ENCODE peak calls at places on chromosomes 13 and 19, in eight cellular contexts. One of them, this sample, is unnamed.

GRCh38 chr19:33759356-33759755 is 37.3 kb upstream of the KCTD15 start:
- DNase-seq in CD8-positive, alpha-beta memory T cell: no peak
- DNase-seq in GM23338: no peak
- DNase-seq in lung: no peak
- DNase-seq in uterus: no peak
- DNase-seq in neuronal stem cell: no peak
- DNase-seq in heart right ventricle: no peak
- DNase-seq in upper lobe of left lung: no peak
- DNase-seq in this sample: no peak

GRCh38 chr19:13579388-13580060 is 73.2 kb upstream of the CACNA1A start:
- DNase-seq in lung: no peak
- DNase-seq in GM23338: peak; percentile 30
- DNase-seq in uterus: no peak
- DNase-seq in upper lobe of left lung: no peak
- DNase-seq in neuronal stem cell: no peak
- DNase-seq in heart right ventricle: no peak
- DNase-seq in CD8-positive, alpha-beta memory T cell: no peak
- DNase-seq in this sample: no peak

GRCh38 chr19:4064551-4065260 is 2.0 kb downstream of the ZBTB7A start:
- DNase-seq in heart right ventricle: peak; percentile 70
- DNase-seq in lung: peak; percentile 58
- DNase-seq in GM23338: peak; percentile 59
- DNase-seq in upper lobe of left lung: peak; percentile 61
- DNase-seq in CD8-positive, alpha-beta memory T cell: peak; percentile 49
- DNase-seq in uterus: peak; percentile 73
- DNase-seq in neuronal stem cell: no peak
- DNase-seq in this sample: peak; percentile 78

GRCh38 chr13:110683921-110684320 is 22.0 kb downstream of the CARS2 start:
- DNase-seq in heart right ventricle: no peak
- DNase-seq in GM23338: no peak
- DNase-seq in neuronal stem cell: no peak
- DNase-seq in lung: no peak
- DNase-seq in CD8-positive, alpha-beta memory T cell: no peak
- DNase-seq in upper lobe of left lung: no peak
- DNase-seq in uterus: no peak
- DNase-seq in this sample: no peak

GRCh38 chr19:10074153-10074552 is 12.0 kb upstream of the SHFL start:
- DNase-seq in neuronal stem cell: no peak
- DNase-seq in CD8-positive, alpha-beta memory T cell: peak; percentile 15
- DNase-seq in GM23338: peak; percentile 68
- DNase-seq in upper lobe of left lung: no peak
- DNase-seq in heart right ventricle: no peak
- DNase-seq in uterus: no peak
- DNase-seq in lung: no peak
- DNase-seq in this sample: no peak

GRCh38 chr19:44623080-44623479 is 9.7 kb downstream of the IGSF23 start:
- DNase-seq in lung: no peak
- DNase-seq in GM23338: no peak
- DNase-seq in uterus: no peak
- DNase-seq in neuronal stem cell: no peak
- DNase-seq in heart right ventricle: no peak
- DNase-seq in upper lobe of left lung: peak; percentile 52
- DNase-seq in CD8-positive, alpha-beta memory T cell: no peak
- DNase-seq in this sample: no peak

GRCh38 chr19:15124572-15125231 is 17.5 kb downstream of the SYDE1 start:
- DNase-seq in lung: no peak
- DNase-seq in GM23338: peak; percentile 87
- DNase-seq in neuronal stem cell: no peak
- DNase-seq in heart right ventricle: no peak
- DNase-seq in CD8-positive, alpha-beta memory T cell: no peak
- DNase-seq in upper lobe of left lung: no peak
- DNase-seq in uterus: no peak
- DNase-seq in this sample: peak; percentile 35

GRCh38 chr19:4067396-4068057 is 828 bp upstream of the ZBTB7A start:
- DNase-seq in lung: no peak
- DNase-seq in neuronal stem cell: no peak
- DNase-seq in heart right ventricle: peak; percentile 59
- DNase-seq in upper lobe of left lung: peak; percentile 54
- DNase-seq in CD8-positive, alpha-beta memory T cell: no peak
- DNase-seq in uterus: no peak
- DNase-seq in GM23338: no peak
- DNase-seq in this sample: no peak

GRCh38 chr13:78137404-78138142 is 218.9 kb upstream of the EDNRB start:
- DNase-seq in uterus: no peak
- DNase-seq in heart right ventricle: no peak
- DNase-seq in lung: peak; percentile 33
- DNase-seq in CD8-positive, alpha-beta memory T cell: no peak
- DNase-seq in upper lobe of left lung: no peak
- DNase-seq in GM23338: peak; percentile 86
- DNase-seq in neuronal stem cell: peak; percentile 65
- DNase-seq in this sample: peak; percentile 37

GRCh38 chr19:43763473-43763939 is 8.7 kb upstream of the SMG9 start:
- DNase-seq in upper lobe of left lung: no peak
- DNase-seq in lung: no peak
- DNase-seq in heart right ventricle: no peak
- DNase-seq in neuronal stem cell: no peak
- DNase-seq in uterus: no peak
- DNase-seq in GM23338: no peak
- DNase-seq in CD8-positive, alpha-beta memory T cell: no peak
- DNase-seq in this sample: peak; percentile 56

GRCh38 chr19:45423033-45423588 is 606 bp downstream of the ERCC1 start:
- DNase-seq in heart right ventricle: no peak
- DNase-seq in neuronal stem cell: no peak
- DNase-seq in lung: no peak
- DNase-seq in GM23338: no peak
- DNase-seq in uterus: peak; percentile 96
- DNase-seq in CD8-positive, alpha-beta memory T cell: no peak
- DNase-seq in upper lobe of left lung: no peak
- DNase-seq in this sample: no peak

GRCh38 chr13:109332501-109333499 is 453.6 kb downstream of the IRS2 start:
- DNase-seq in upper lobe of left lung: no peak
- DNase-seq in neuronal stem cell: no peak
- DNase-seq in CD8-positive, alpha-beta memory T cell: no peak
- DNase-seq in heart right ventricle: no peak
- DNase-seq in lung: no peak
- DNase-seq in uterus: no peak
- DNase-seq in GM23338: peak; percentile 11
- DNase-seq in this sample: no peak

GRCh38 chr13:53198699-53199098 is 170.1 kb downstream of the OLFM4 start:
- DNase-seq in heart right ventricle: no peak
- DNase-seq in lung: no peak
- DNase-seq in neuronal stem cell: no peak
- DNase-seq in uterus: no peak
- DNase-seq in CD8-positive, alpha-beta memory T cell: no peak
- DNase-seq in GM23338: no peak
- DNase-seq in upper lobe of left lung: no peak
- DNase-seq in this sample: no peak

GRCh38 chr13:110449225-110450015 is 112.1 kb downstream of the RAB20 start:
- DNase-seq in GM23338: no peak
- DNase-seq in neuronal stem cell: no peak
- DNase-seq in CD8-positive, alpha-beta memory T cell: no peak
- DNase-seq in upper lobe of left lung: no peak
- DNase-seq in heart right ventricle: no peak
- DNase-seq in lung: no peak
- DNase-seq in uterus: no peak
- DNase-seq in this sample: no peak

GRCh38 chr13:107847406-107847805 is 367.9 kb downstream of the LIG4 start:
- DNase-seq in CD8-positive, alpha-beta memory T cell: no peak
- DNase-seq in upper lobe of left lung: no peak
- DNase-seq in uterus: no peak
- DNase-seq in GM23338: peak; percentile 60
- DNase-seq in lung: no peak
- DNase-seq in neuronal stem cell: no peak
- DNase-seq in heart right ventricle: no peak
- DNase-seq in this sample: no peak

GRCh38 chr19:1420590-1420989 is 13.2 kb downstream of the DAZAP1 start:
- DNase-seq in upper lobe of left lung: no peak
- DNase-seq in neuronal stem cell: no peak
- DNase-seq in heart right ventricle: no peak
- DNase-seq in lung: no peak
- DNase-seq in CD8-positive, alpha-beta memory T cell: no peak
- DNase-seq in GM23338: no peak
- DNase-seq in uterus: no peak
- DNase-seq in this sample: no peak
- H3K4me1 ChIP-seq in upper lobe of left lung: peaks cover 35% of the 10 kb centered on the region
- H3K4me1 ChIP-seq in neuronal stem cell: peaks cover 21% of the 10 kb centered on the region
- H3K4me1 ChIP-seq in heart right ventricle: peaks cover 46% of the 10 kb centered on the region
- H3K4me1 ChIP-seq in lung: peaks cover 16% of the 10 kb centered on the region
- H3K4me1 ChIP-seq in CD8-positive, alpha-beta memory T cell: peaks cover 10% of the 10 kb centered on the region
- H3K4me1 ChIP-seq in GM23338: peaks cover 14% of the 10 kb centered on the region
- H3K4me1 ChIP-seq in uterus: peaks cover 17% of the 10 kb centered on the region
- H3K4me1 ChIP-seq in this sample: peaks cover 18% of the 10 kb centered on the region

GRCh38 chr13:50055454-50055853 is 40.2 kb downstream of the KCNRG start:
- DNase-seq in heart right ventricle: no peak
- DNase-seq in GM23338: no peak
- DNase-seq in uterus: no peak
- DNase-seq in upper lobe of left lung: no peak
- DNase-seq in lung: no peak
- DNase-seq in CD8-positive, alpha-beta memory T cell: no peak
- DNase-seq in neuronal stem cell: no peak
- DNase-seq in this sample: no peak
- H3K27ac ChIP-seq in heart right ventricle: no peak overlapping the region
- H3K27ac ChIP-seq in GM23338: no peak overlapping the region
- H3K27ac ChIP-seq in uterus: no peak overlapping the region
- H3K27ac ChIP-seq in upper lobe of left lung: no peak overlapping the region
- H3K27ac ChIP-seq in lung: no peak overlapping the region
- H3K27ac ChIP-seq in CD8-positive, alpha-beta memory T cell: no peak overlapping the region
- H3K27ac ChIP-seq in neuronal stem cell: no peak overlapping the region
- H3K27ac ChIP-seq in this sample: no peak overlapping the region

GRCh38 chr19:50962245-50962644 is 7.1 kb downstream of the KLK6 start:
- DNase-seq in upper lobe of left lung: no peak
- DNase-seq in CD8-positive, alpha-beta memory T cell: no peak
- DNase-seq in uterus: no peak
- DNase-seq in lung: no peak
- DNase-seq in GM23338: no peak
- DNase-seq in neuronal stem cell: no peak
- DNase-seq in heart right ventricle: no peak
- DNase-seq in this sample: no peak

GRCh38 chr19:50964266-50964665 is 5.1 kb downstream of the KLK6 start:
- DNase-seq in CD8-positive, alpha-beta memory T cell: no peak
- DNase-seq in upper lobe of left lung: no peak
- DNase-seq in neuronal stem cell: no peak
- DNase-seq in GM23338: no peak
- DNase-seq in heart right ventricle: no peak
- DNase-seq in lung: no peak
- DNase-seq in uterus: no peak
- DNase-seq in this sample: no peak

GRCh38 chr19:50957587-50957986 is 4.7 kb upstream of the KLK5 start:
- DNase-seq in uterus: no peak
- DNase-seq in upper lobe of left lung: no peak
- DNase-seq in lung: no peak
- DNase-seq in CD8-positive, alpha-beta memory T cell: no peak
- DNase-seq in heart right ventricle: no peak
- DNase-seq in neuronal stem cell: no peak
- DNase-seq in GM23338: no peak
- DNase-seq in this sample: no peak

GRCh38 chr19:50963381-50963780 is 6.0 kb downstream of the KLK6 start:
- DNase-seq in lung: no peak
- DNase-seq in GM23338: no peak
- DNase-seq in upper lobe of left lung: no peak
- DNase-seq in uterus: no peak
- DNase-seq in CD8-positive, alpha-beta memory T cell: no peak
- DNase-seq in neuronal stem cell: no peak
- DNase-seq in heart right ventricle: no peak
- DNase-seq in this sample: no peak

DNA sequence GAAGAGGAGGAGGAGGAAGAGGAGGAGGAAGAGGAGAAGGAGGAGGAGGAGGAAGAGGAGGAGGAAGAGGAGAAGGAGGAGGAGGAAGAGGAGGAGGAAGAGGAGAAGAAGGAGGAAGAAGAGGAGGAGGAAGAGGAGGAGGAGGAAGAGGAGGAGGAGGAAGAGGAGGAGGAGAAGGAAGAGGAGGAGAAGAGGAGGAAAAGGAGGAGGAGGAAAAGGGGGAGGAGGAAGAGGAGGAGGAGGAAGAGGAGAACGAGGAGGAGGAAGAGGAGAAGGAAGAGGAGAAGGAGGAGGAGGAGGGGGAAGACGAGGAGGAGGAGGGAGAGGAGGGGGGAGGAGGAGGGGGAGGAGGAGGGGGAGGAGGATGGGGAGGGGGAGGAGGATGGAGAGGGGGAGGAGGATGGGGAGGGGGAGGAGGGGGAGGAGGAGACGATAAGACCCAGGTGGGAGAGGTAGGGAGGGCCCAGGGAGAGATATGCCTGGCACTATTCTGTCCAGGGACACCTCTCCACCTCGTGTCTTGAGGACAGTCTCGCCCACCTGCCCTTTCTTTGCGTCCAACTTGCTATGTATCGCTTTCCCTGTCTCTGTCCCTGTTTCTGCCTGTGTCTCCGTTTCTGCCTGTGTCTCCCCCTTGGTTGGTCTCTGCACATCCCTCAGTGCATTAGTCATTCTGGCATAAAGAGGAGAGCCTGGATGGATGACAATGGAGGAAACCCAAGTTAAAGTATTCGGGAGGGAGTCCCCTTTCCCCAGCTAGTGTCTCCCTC is 7.1 kb upstream of the KLK5 start:
- DNase-seq in heart right ventricle: no peak
- DNase-seq in GM23338: no peak
- DNase-seq in neuronal stem cell: no peak
- DNase-seq in uterus: no peak
- DNase-seq in upper lobe of left lung: no peak
- DNase-seq in CD8-positive, alpha-beta memory T cell: no peak
- DNase-seq in lung: no peak
- DNase-seq in this sample: no peak
- H3K4me3 ChIP-seq in heart right ventricle: no peak overlapping the region
- H3K4me3 ChIP-seq in GM23338: no peak overlapping the region
- H3K4me3 ChIP-seq in neuronal stem cell: no peak overlapping the region
- H3K4me3 ChIP-seq in uterus: no peak overlapping the region
- H3K4me3 ChIP-seq in upper lobe of left lung: no peak overlapping the region
- H3K4me3 ChIP-seq in CD8-positive, alpha-beta memory T cell: no peak overlapping the region
- H3K4me3 ChIP-seq in lung: no peak overlapping the region
- H3K4me3 ChIP-seq in this sample: no peak overlapping the region

GRCh38 chr19:48638831-48639381 is 1.7 kb upstream of the DBP start:
- DNase-seq in heart right ventricle: peak; percentile 29
- DNase-seq in GM23338: peak; percentile 67
- DNase-seq in CD8-positive, alpha-beta memory T cell: no peak
- DNase-seq in upper lobe of left lung: no peak
- DNase-seq in uterus: peak; percentile 55
- DNase-seq in lung: no peak
- DNase-seq in neuronal stem cell: no peak
- DNase-seq in this sample: peak; percentile 59
- H3K4me1 ChIP-seq in heart right ventricle: peaks cover 29% of the 10 kb centered on the region
- H3K4me1 ChIP-seq in GM23338: peaks cover 29% of the 10 kb centered on the region
- H3K4me1 ChIP-seq in CD8-positive, alpha-beta memory T cell: peaks cover 30% of the 10 kb centered on the region
- H3K4me1 ChIP-seq in upper lobe of left lung: peaks cover 36% of the 10 kb centered on the region
- H3K4me1 ChIP-seq in uterus: peaks cover 11% of the 10 kb centered on the region
- H3K4me1 ChIP-seq in lung: peaks cover 11% of the 10 kb centered on the region
- H3K4me1 ChIP-seq in neuronal stem cell: peaks cover 16% of the 10 kb centered on the region
- H3K4me1 ChIP-seq in this sample: peaks cover 19% of the 10 kb centered on the region

GRCh38 chr13:100671389-100672182 is 3.0 kb downstream of the TMTC4 start:
- DNase-seq in GM23338: no peak
- DNase-seq in neuronal stem cell: no peak
- DNase-seq in heart right ventricle: no peak
- DNase-seq in upper lobe of left lung: no peak
- DNase-seq in uterus: no peak
- DNase-seq in lung: no peak
- DNase-seq in CD8-positive, alpha-beta memory T cell: no peak
- DNase-seq in this sample: no peak
- H3K27ac ChIP-seq in GM23338: no peak overlapping the region
- H3K27ac ChIP-seq in neuronal stem cell: no peak overlapping the region
- H3K27ac ChIP-seq in heart right ventricle: no peak overlapping the region
- H3K27ac ChIP-seq in upper lobe of left lung: no peak overlapping the region
- H3K27ac ChIP-seq in uterus: no peak overlapping the region
- H3K27ac ChIP-seq in lung: no peak overlapping the region
- H3K27ac ChIP-seq in CD8-positive, alpha-beta memory T cell: no peak overlapping the region
- H3K27ac ChIP-seq in this sample: no peak overlapping the region